ENCODE peak calls at places on chromosome 19, in ten cellular contexts. I is A549; L is activated T-cell treated with anti-CD3 and anti-CD28 coated beads, Interleukin-2, amount 50 U/mL, for 4 hours; C is activated B cell treated with CpG ODN at 0.5 μM for 24 hours; S is NCI-H774; O is activated T-helper 1 cell treated with anti-CD3 and anti-CD28 coated beads, Interleukin-12 subunit alpha, Interleukin-12 subunit beta, Interleukin-2, Interleukin-4 antibody, amounts not matched to agents 30 ng/mL and 10 ng/mL and 1 ng/mL, durations not matched to agents 14 hours and 24 hours and 36 hours; Y is pancreas; J is stimulated activated naive CD8-positive, alpha-beta T cell treated with anti-CD3 and anti-CD28 coated beads, Interleukin-15, Interleukin-2, amounts not matched to agents 100 U/mL and 50 U/mL, for 24 hours; X is stimulated activated CD8-positive, alpha-beta memory T cell treated with anti-CD3 and anti-CD28 coated beads, Interleukin-4, amount 100 ng/mL, for 1 hour; Q is uterus. N is an unnamed sample.
A peak's percentile ranks its signal among the peaks of the same experiment; 100 is the strongest.

GRCh38 chr19:41695745-41696144 is 7.7 kb upstream of the CEACAM7 start:
- DNase-seq in I (no peak), L (no peak), C (no peak), S (no peak), O (no peak), Y (no peak), J (no peak), X (no peak), Q (no peak), N (no peak)

GRCh38 chr19:7512400-7512851 is 3.5 kb upstream of the ZNF358 start:
- DNase-seq in I (no peak), L (no peak), C (no peak), S (no peak), O (no peak), Y (no peak), J (no peak), X (no peak), Q (no peak), N (no peak)

GRCh38 chr19:39472746-39473442 is 7.7 kb upstream of the TIMM50 start:
- DNase-seq in I (no peak), L (no peak), C (no peak), S (no peak), O (no peak), Y (no peak), J (no peak), X (no peak), Q (no peak), N (no peak)

GRCh38 chr19:39563408-39563807 is 23.4 kb upstream of the EID2 start:
- DNase-seq in I (no peak), L (no peak), C (no peak), S (no peak), O (no peak), Y (no peak), J (no peak), X (no peak), Q (no peak), N (no peak)

GRCh38 chr19:37635076-37636056 is 19.9 kb downstream of the ZFP30 start:
- DNase-seq in I (no peak), L (no peak), C (no peak), S (no peak), O (no peak), Y (no peak), J (no peak), X (no peak), Q (no peak), N (no peak)

GRCh38 chr19:55161571-55162322 is 4.2 kb upstream of the TNNI3 start:
- DNase-seq in I (no peak), L (no peak), C (no peak), S (no peak), O (no peak), Y (no peak), J (no peak), X (no peak), Q (no peak), N (no peak)

GRCh38 chr19:29277107-29277506 is 64.2 kb upstream of the UQCRFS1 start:
- DNase-seq in I (no peak), L (peak; percentile 10), C (no peak), S (peak; percentile 12), O (peak; percentile 41), Y (no peak), J (peak; percentile 64), X (peak; percentile 17), Q (no peak), N (peak; percentile 43)

GRCh38 chr19:4061683-4062575 is 4.8 kb downstream of the ZBTB7A start:
- DNase-seq in I (no peak), L (no peak), C (no peak), S (peak; percentile 78), O (no peak), Y (peak; percentile 80), J (peak; percentile 18), X (no peak), Q (peak; percentile 37), N (no peak)

GRCh38 chr19:36245210-36246005 is 30.5 kb downstream of the ZNF146 start:
- DNase-seq in I (no peak), L (no peak), C (no peak), S (no peak), O (no peak), Y (no peak), J (no peak), X (no peak), Q (no peak), N (no peak)

GRCh38 chr19:24178207-24178606 is 91.2 kb downstream of the ZNF254 start:
- DNase-seq in I (no peak), L (no peak), C (no peak), S (no peak), O (no peak), Y (no peak), J (no peak), X (no peak), Q (no peak), N (no peak)

GRCh38 chr19:11025997-11026396 is 63.3 kb upstream of the LDLR start:
- DNase-seq in I (no peak), L (no peak), C (no peak), S (no peak), O (no peak), Y (no peak), J (no peak), X (no peak), Q (no peak), N (no peak)

N was measured in activated effector memory CD4-positive, alpha-beta T cell treated with Interleukin-2 at 50 U/mL for 16 hours.